ENCODE peak calls at places on chromosomes 1 and 21, in six cellular contexts. W, Q, S, O, M and X are unnamed samples.

GRCh38 chr21:45962531-45963224 is 18.9 kb upstream of the COL6A1 start:
- DNase-seq in S (no peak), M (no peak), W (no peak), Q (no peak), O (no peak), X (no peak)

GRCh38 chr1:228400237-228400651 is 6.4 kb downstream of the TRIM11 start:
- DNase-seq in S (no peak), Q (no peak), W (no peak), O (no peak), M (no peak), X (no peak)

GRCh38 chr1:64469977-64470669 is at the start of gene CACHD1:
- DNase-seq in O (peak), S (no peak), Q (peak), M (peak), W (peak), X (peak)

GRCh38 chr1:155051342-155051776 is 243 bp downstream of the ADAM15 start:
- DNase-seq in M (no peak), W (no peak), O (no peak), S (no peak), Q (no peak), X (no peak)

GRCh38 chr1:172946814-172947507 is 103.8 kb downstream of the TNFSF18 start:
- DNase-seq in O (no peak), S (no peak), W (peak), M (no peak), Q (no peak), X (peak)

GRCh38 chr1:147756336-147756735 is 4.1 kb downstream of the GJA5 start:
- DNase-seq in W (no peak), M (no peak), O (no peak), S (no peak), Q (peak), X (no peak)

GRCh38 chr21:33308586-33309490 is 15.9 kb upstream of the IFNAR1 start:
- DNase-seq in S (no peak), Q (no peak), W (peak), O (no peak), M (no peak), X (no peak)

GRCh38 chr1:230458509-230458908 is 32.4 kb upstream of the PGBD5 start:
- DNase-seq in Q (peak), O (no peak), S (no peak), M (no peak), W (peak), X (peak)

GRCh38 chr1:15703562-15703961 is 19.4 kb downstream of the PLEKHM2 start:
- DNase-seq in O (peak), M (no peak), W (peak), Q (peak), S (no peak), X (peak)

GRCh38 chr21:17612565-17613241 is at the start of gene BTG3:
- DNase-seq in S (peak), M (peak), O (peak), Q (peak), W (peak), X (peak)

GRCh38 chr1:33866286-33866685 is 2.4 kb downstream of the HMGB4 start:
- DNase-seq in S (no peak), Q (no peak), W (no peak), O (no peak), M (no peak), X (no peak)

GRCh38 chr1:99681583-99681982 is 35.7 kb downstream of the PALMD start:
- DNase-seq in W (no peak), M (no peak), O (no peak), S (no peak), Q (no peak), X (no peak)

GRCh38 chr21:28142692-28143091 is 850.0 kb downstream of the LTN1 start:
- DNase-seq in O (peak), M (no peak), S (no peak), Q (peak), W (peak), X (peak)

GRCh38 chr1:22262583-22262982 is 119.7 kb upstream of the WNT4 start:
- DNase-seq in S (peak), Q (no peak), O (no peak), M (no peak), W (no peak), X (no peak)

GRCh38 chr1:165330483-165330882 is 26.0 kb downstream of the LMX1A start:
- DNase-seq in O (no peak), W (peak), Q (peak), M (no peak), S (no peak), X (peak)

GRCh38 chr1:110948038-110948810 is 15.5 kb downstream of the LRIF1 start:
- DNase-seq in W (peak), Q (peak), M (no peak), O (no peak), S (no peak), X (peak)

GRCh38 chr1:14970115-14970798 is 183.3 kb upstream of the TMEM51 start:
- DNase-seq in S (peak), Q (peak), M (peak), O (no peak), W (peak), X (peak)

GRCh38 chr1:203625623-203626189 is 926 bp upstream of the ATP2B4 start:
- DNase-seq in O (no peak), M (no peak), Q (peak), S (peak), W (peak), X (peak)

GRCh38 chr1:46809071-46809470 is 10.2 kb downstream of the CYP4B1 start:
- DNase-seq in M (no peak), W (peak), O (no peak), Q (no peak), S (no peak), X (no peak)

GRCh38 chr1:192489748-192490147 is 85.8 kb upstream of the RGS1 start:
- DNase-seq in O (peak), S (no peak), Q (peak), W (peak), M (no peak), X (peak)

GRCh38 chr1:35660581-35661473 is 19.5 kb upstream of the PSMB2 start:
- DNase-seq in S (peak), O (peak), Q (no peak), W (peak), M (no peak), X (peak)

GRCh38 chr1:224054611-224055010 is 59.3 kb upstream of the FBXO28 start:
- DNase-seq in W (peak), S (no peak), O (no peak), Q (peak), M (no peak), X (peak)

GRCh38 chr1:155859234-155859829 is at the start of gene SYT11:
- DNase-seq in W (peak), M (peak), O (peak), Q (peak), S (peak), X (peak)

GRCh38 chr1:151612506-151613274 is 840 bp downstream of the SNX27 start:
- DNase-seq in Q (peak), W (no peak), O (no peak), S (peak), M (no peak), X (no peak)

GRCh38 chr1:4312024-4312423 is 342.4 kb upstream of the AJAP1 start:
- DNase-seq in W (no peak), Q (no peak), S (no peak), M (no peak), O (no peak), X (no peak)

GRCh38 chr1:12029720-12030339 is 10.5 kb downstream of the MIIP start:
- DNase-seq in O (no peak), M (no peak), S (no peak), Q (no peak), W (no peak), X (no peak)

GRCh38 chr1:12028248-12028647 is 8.9 kb downstream of the MIIP start:
- DNase-seq in M (no peak), W (no peak), S (no peak), Q (no peak), O (no peak), X (no peak)

GRCh38 chr1:12028957-12029511 is 9.7 kb downstream of the MIIP start:
- DNase-seq in S (no peak), Q (no peak), M (no peak), O (no peak), W (no peak), X (no peak)

GRCh38 chr1:12022036-12022435 is 2.7 kb downstream of the MIIP start:
- DNase-seq in M (no peak), W (no peak), O (no peak), S (no peak), Q (no peak), X (no peak)

GRCh38 chr1:12026586-12026985 is 7.3 kb downstream of the MIIP start:
- DNase-seq in W (no peak), Q (no peak), S (no peak), M (no peak), O (no peak), X (no peak)
- TF ChIP-seq CTCF in W (no peak), Q (no peak), S (no peak), M (no peak), O (no peak), X (no peak)

GRCh38 chr1:160520999-160521398 is 2.1 kb downstream of the SLAMF6 start:
- DNase-seq in Q (no peak), O (no peak), W (no peak), S (no peak), M (no peak), X (no peak)
- H3K4me3 ChIP-seq in Q (no peak), O (no peak), W (no peak), S (no peak), M (no peak), X (no peak)

GRCh38 chr1:113073457-113073950 is 506 bp downstream of the LRIG2 start:
- DNase-seq in Q (no peak), M (no peak), O (peak), W (peak), S (peak), X (peak)
- TF ChIP-seq CTCF in Q (peak), M (no peak), O (peak), W (peak), S (peak), X (peak)

DNA sequence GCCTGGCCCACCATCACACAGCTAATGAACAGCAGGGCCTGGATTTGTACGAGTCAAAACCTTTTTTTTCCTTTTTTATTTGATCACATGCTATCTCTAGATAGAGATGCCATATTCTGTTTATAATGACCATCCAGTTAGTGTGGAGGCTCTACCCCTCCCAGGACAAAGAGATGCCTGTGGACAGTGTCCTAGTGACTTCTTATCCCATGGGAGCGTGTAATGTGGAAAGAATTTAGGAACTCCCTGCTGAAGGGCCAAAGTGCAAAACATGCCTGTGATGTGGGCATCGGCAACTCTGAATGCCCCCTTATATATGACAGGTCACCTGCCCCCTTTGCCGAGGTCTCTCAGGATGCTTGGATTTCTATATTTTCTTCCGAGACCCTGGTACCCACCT is 292.2 kb downstream of the RRAGC start:
- DNase-seq in O (no peak), W (no peak), Q (no peak), M (no peak), S (no peak), X (no peak)
- H3K4me3 ChIP-seq in O (no peak), W (no peak), Q (no peak), M (no peak), S (no peak), X (no peak)